ENCODE peak calls at places on chromosome X, in four cellular contexts. D, Y, T and G are unnamed samples.

GRCh38 chrX:77451041-77451440 is 3.9 kb downstream of the FGF16 start:
- DNase-seq in T (no peak), D (no peak), Y (no peak), G (peak; percentile 2)

GRCh38 chrX:130086414-130087207 is 23.7 kb downstream of the ELF4 start:
- DNase-seq in D (no peak), Y (peak; percentile 56), T (no peak), G (no peak)

GRCh38 chrX:101803451-101803850 is 128.4 kb downstream of the ZMAT1 start:
- DNase-seq in Y (no peak), T (peak; percentile 44), D (no peak), G (no peak)

GRCh38 chrX:126489141-126489540 is 63.5 kb downstream of the DCAF12L1 start:
- DNase-seq in T (no peak), D (no peak), Y (no peak), G (peak; percentile 0)

GRCh38 chrX:115311666-115312065 is 22.2 kb downstream of the LUZP4 start:
- DNase-seq in D (peak; percentile 47), T (peak; percentile 96), Y (no peak), G (peak; percentile 87)

GRCh38 chrX:137742846-137743245 is 176.9 kb downstream of the ZIC3 start:
- DNase-seq in Y (no peak), T (no peak), D (no peak), G (peak; percentile 88)

GRCh38 chrX:128106630-128107029 is 54.4 kb upstream of the ACTRT1 start:
- DNase-seq in Y (no peak), D (no peak), T (peak; percentile 60), G (peak; percentile 70)

GRCh38 chrX:108307408-108308085 is 130.7 kb downstream of the COL4A6 start:
- DNase-seq in Y (no peak), D (no peak), T (no peak), G (no peak)

GRCh38 chrX:40007746-40008705 is 89.7 kb downstream of the BCOR start:
- DNase-seq in D (no peak), Y (no peak), T (peak; percentile 81), G (no peak)

GRCh38 chrX:154396948-154397887 is 959 bp upstream of the RPL10 start:
- DNase-seq in Y (peak; percentile 83), D (peak; percentile 88), T (peak; percentile 84), G (peak; percentile 68)

GRCh38 chrX:154398668-154399526 is 720 bp downstream of the RPL10 start:
- DNase-seq in D (peak; percentile 92), Y (peak; percentile 91), T (peak; percentile 85), G (peak; percentile 82)

GRCh38 chrX:56817179-56817578 is 88.1 kb downstream of the NBDY start:
- DNase-seq in Y (no peak), T (no peak), D (no peak), G (no peak)

GRCh38 chrX:38882894-38883620 is 81.8 kb downstream of the MID1IP1 start:
- DNase-seq in D (peak; percentile 52), T (no peak), Y (no peak), G (no peak)

GRCh38 chrX:20594985-20595384 is 328.3 kb upstream of the RPS6KA3 start:
- DNase-seq in Y (no peak), D (no peak), T (no peak), G (peak; percentile 75)

GRCh38 chrX:129779747-129780146 is at the start of gene SASH3:
- DNase-seq in Y (peak; percentile 63), T (no peak), D (peak; percentile 78), G (no peak)

GRCh38 chrX:153706799-153707198 is 17.4 kb downstream of the BCAP31 start:
- DNase-seq in Y (no peak), D (no peak), T (no peak), G (no peak)

GRCh38 chrX:3175659-3176438 is 134.6 kb downstream of the ARSF start:
- DNase-seq in T (no peak), Y (no peak), D (no peak), G (no peak)

GRCh38 chrX:151753313-151754041 is 18.9 kb downstream of the CNGA2 start:
- DNase-seq in Y (peak; percentile 28), T (peak; percentile 83), D (peak; percentile 58), G (peak; percentile 59)

GRCh38 chrX:17038681-17039161 is 92.3 kb downstream of the REPS2 start:
- DNase-seq in D (no peak), Y (peak; percentile 19), T (no peak), G (no peak)

GRCh38 chrX:132737743-132738142 is 220.7 kb downstream of the HS6ST2 start:
- DNase-seq in Y (no peak), D (no peak), T (no peak), G (no peak)

GRCh38 chrX:39848243-39848642 is 249.5 kb downstream of the BCOR start:
- DNase-seq in T (no peak), Y (no peak), D (no peak), G (no peak)

GRCh38 chrX:116198810-116199209 is 28.3 kb downstream of the AGTR2 start:
- DNase-seq in Y (no peak), T (peak; percentile 53), D (no peak), G (peak; percentile 25)

GRCh38 chrX:15854080-15854655 is 445 bp downstream of the AP1S2 start:
- DNase-seq in Y (peak; percentile 60), T (peak; percentile 85), D (peak; percentile 75), G (peak; percentile 51)

GRCh38 chrX:134727363-134727762 is 69.1 kb upstream of the PLAC1 start:
- DNase-seq in Y (no peak), T (no peak), D (no peak), G (no peak)

GRCh38 chrX:83186632-83187031 is 321.5 kb upstream of the POU3F4 start:
- DNase-seq in T (no peak), Y (no peak), D (no peak), G (no peak)

GRCh38 chrX:155027509-155028066 is 944 bp downstream of the FUNDC2 start:
- DNase-seq in D (no peak), T (no peak), Y (no peak), G (peak; percentile 4)

GRCh38 chrX:102968216-102968615 is 31.1 kb downstream of the RAB40AL start:
- DNase-seq in T (no peak), D (no peak), Y (no peak), G (no peak)

GRCh38 chrX:109797311-109797975 is 64.4 kb upstream of the ACSL4 start:
- DNase-seq in Y (no peak), T (no peak), D (no peak), G (no peak)

GRCh38 chrX:42759881-42760280 is 18.1 kb downstream of the PPP1R2C start:
- DNase-seq in D (no peak), Y (no peak), T (no peak), G (no peak)

GRCh38 chrX:53357799-53358530 is 64.5 kb downstream of the SMC1A start:
- DNase-seq in Y (no peak), T (no peak), D (no peak), G (peak; percentile 86)

GRCh38 chrX:68832101-68832416 is 3.2 kb downstream of the EFNB1 start:
- DNase-seq in D (peak; percentile 82), T (peak; percentile 63), Y (peak; percentile 60), G (peak; percentile 58)

GRCh38 chrX:37779857-37780256 is at the start of gene CYBB:
- DNase-seq in D (no peak), T (no peak), Y (no peak), G (no peak)
- H3K27ac ChIP-seq in D (no peak within 1 kb of the TSS), T (no peak within 1 kb of the TSS), Y (no peak within 1 kb of the TSS), G (no peak within 1 kb of the TSS)

DNA sequence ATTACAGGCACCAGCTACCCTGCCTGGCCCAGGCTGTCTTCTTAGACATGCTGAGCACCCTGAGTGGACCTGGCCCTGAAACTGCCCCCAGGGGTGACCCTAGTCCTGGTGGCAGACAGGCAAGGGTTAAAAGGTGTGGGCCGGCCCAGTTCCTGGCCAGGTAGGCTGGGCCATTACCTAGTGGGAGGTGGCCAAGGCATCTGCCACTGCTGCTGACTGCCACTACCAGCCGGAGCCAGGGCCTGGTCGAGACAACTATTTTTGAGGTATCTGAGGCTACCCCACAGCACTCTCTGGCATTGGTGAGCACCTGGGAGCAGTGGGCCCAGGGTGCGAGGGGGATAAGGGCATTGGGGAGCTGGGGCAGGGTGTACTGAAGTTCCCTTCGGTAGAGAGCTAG is at the start of gene CCDC120:
- DNase-seq in T (peak; percentile 76), D (no peak), Y (peak; percentile 58), G (peak; percentile 49)
- H3K27ac ChIP-seq in T (no peak within 1 kb of the TSS), D (no peak within 1 kb of the TSS), Y (peak within 1 kb of the TSS; percentile 80), G (no peak within 1 kb of the TSS)

DNA sequence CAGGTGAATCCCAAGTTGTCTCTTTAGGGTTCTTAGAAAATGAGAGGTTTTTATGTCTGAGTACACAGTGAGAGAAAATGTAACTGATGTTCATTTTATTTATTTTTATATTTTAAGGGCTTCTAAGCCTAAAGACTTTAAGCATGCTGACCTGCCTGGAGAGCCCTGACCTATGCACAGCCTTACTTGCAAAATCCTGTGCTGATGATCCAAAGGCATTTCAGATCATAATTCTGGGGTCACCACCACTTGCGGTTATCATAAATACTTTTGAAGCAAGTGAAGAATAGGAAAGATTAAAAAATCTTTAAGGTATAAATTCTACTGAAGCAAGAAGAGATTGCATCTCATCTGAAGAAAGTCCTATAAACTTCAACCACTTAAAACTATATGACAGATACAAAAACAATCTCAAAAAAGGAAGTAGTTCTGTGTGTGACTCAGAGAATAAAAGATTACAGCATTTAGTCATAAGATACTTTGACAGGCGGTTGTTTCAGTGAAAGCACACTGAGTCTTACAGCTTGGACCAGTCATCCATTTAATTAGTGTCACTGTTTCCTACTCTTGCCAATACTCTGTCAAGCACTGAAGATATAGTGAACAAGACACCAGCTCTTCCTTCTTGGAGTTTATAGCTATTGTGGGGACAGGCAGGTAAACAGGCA is 245.2 kb upstream of the DIPK2B start:
- DNase-seq in Y (no peak), T (no peak), D (no peak), G (no peak)
- H3K27ac ChIP-seq in Y (no peak overlapping the region), T (no peak overlapping the region), D (no peak overlapping the region), G (no peak overlapping the region)

DNA sequence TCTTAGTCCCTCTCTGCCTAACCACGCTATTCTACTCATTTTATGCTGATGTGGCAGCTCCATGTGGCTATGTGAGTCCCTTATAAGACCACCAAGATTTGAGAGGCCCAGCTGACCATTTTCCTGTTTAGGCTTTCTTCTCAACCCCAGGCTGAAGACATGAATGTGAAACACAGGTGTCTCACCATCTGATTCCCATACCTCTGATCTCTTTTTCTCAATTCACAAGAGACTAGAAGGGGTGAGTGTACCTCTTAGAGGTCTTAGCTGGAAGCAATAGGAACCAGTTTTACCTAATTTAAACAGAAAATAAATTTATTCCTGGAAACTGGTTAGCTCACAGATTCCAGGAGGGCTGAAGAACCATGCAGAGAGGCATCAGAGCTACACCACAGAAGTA is 276.5 kb upstream of the FMR1 start:
- DNase-seq in D (no peak), T (no peak), Y (no peak), G (no peak)
- H3K27ac ChIP-seq in D (no peak overlapping the region), T (no peak overlapping the region), Y (no peak overlapping the region), G (no peak overlapping the region)

GRCh38 chrX:70398899-70399298 is 24.2 kb upstream of the GDPD2 start:
- DNase-seq in Y (no peak), D (no peak), T (no peak), G (no peak)
- H3K27ac ChIP-seq in Y (no peak overlapping the region), D (no peak overlapping the region), T (no peak overlapping the region), G (no peak overlapping the region)